ENCODE peak calls at places on chromosomes 16 and 17, in four cellular contexts. V is ELF-1, S is renal cortical epithelial cell, H is ELR. D is an unnamed sample.

GRCh38 chr17:47289302-47289701 is 34.5 kb upstream of the EFCAB13 start:
- DNase-seq in V (no peak), S (no peak), H (no peak), D (no peak)

GRCh38 chr17:30158896-30159625 is 42.4 kb downstream of the NSRP1 start:
- DNase-seq in S (no peak), V (no peak), H (no peak), D (no peak)

GRCh38 chr16:868846-869822 is 68.6 kb upstream of the GNG13 start:
- DNase-seq in H (no peak), V (no peak), S (no peak), D (no peak)

GRCh38 chr16:67158637-67159600 is 790 bp downstream of the TRADD start:
- DNase-seq in H (peak), V (no peak), S (no peak), D (peak)

GRCh38 chr17:19342611-19343255 is 19.8 kb downstream of the B9D1 start:
- DNase-seq in S (no peak), H (no peak), V (no peak), D (no peak)

GRCh38 chr17:33342025-33342424 is 48.9 kb upstream of the ASIC2 start:
- DNase-seq in S (no peak), H (no peak), V (no peak), D (no peak)

GRCh38 chr17:75844530-75845057 is 390 bp upstream of the UNC13D start:
- DNase-seq in H (no peak), S (peak), V (no peak), D (no peak)

GRCh38 chr17:72151565-72152391 is 31.0 kb downstream of the SOX9 start:
- DNase-seq in V (peak), S (peak), H (peak), D (peak)

GRCh38 chr17:11366451-11366850 is 125.4 kb downstream of the SHISA6 start:
- DNase-seq in H (no peak), S (no peak), V (no peak), D (no peak)

GRCh38 chr17:66002807-66003206 is 189.1 kb downstream of the CEP112 start:
- DNase-seq in H (no peak), S (no peak), V (no peak), D (no peak)

GRCh38 chr16:56481468-56482112 is 30.2 kb downstream of the OGFOD1 start:
- DNase-seq in V (no peak), S (peak), H (peak), D (no peak)

GRCh38 chr16:78675312-78675711 is 575.9 kb downstream of the WWOX start:
- DNase-seq in H (no peak), V (no peak), S (no peak), D (no peak)

GRCh38 chr16:78227855-78228254 is 128.4 kb downstream of the WWOX start:
- DNase-seq in H (no peak), V (peak), S (no peak), D (peak)

GRCh38 chr17:44543213-44543904 is 13.9 kb upstream of the FZD2 start:
- DNase-seq in V (peak), S (peak), H (peak), D (peak)

GRCh38 chr17:39676198-39676819 is 8.1 kb downstream of the PNMT start:
- DNase-seq in V (no peak), S (peak), H (no peak), D (no peak)

GRCh38 chr16:53061701-53062159 is 6.9 kb downstream of the CHD9 start:
- DNase-seq in H (no peak), S (no peak), V (no peak), D (no peak)

GRCh38 chr17:19513897-19514488 is 19.7 kb upstream of the SLC47A1 start:
- DNase-seq in H (peak), V (peak), S (peak), D (peak)

GRCh38 chr16:49620158-49620867 is 235.6 kb downstream of the ZNF423 start:
- DNase-seq in V (peak), S (peak), H (peak), D (no peak)

GRCh38 chr17:81888988-81889595 is 2.3 kb downstream of the ALYREF start:
- DNase-seq in H (no peak), V (no peak), S (no peak), D (no peak)

GRCh38 chr16:57930533-57930932 is 40.4 kb downstream of the CNGB1 start:
- DNase-seq in S (no peak), H (no peak), V (no peak), D (no peak)

GRCh38 chr16:56506941-56507340 is 12.9 kb downstream of the BBS2 start:
- DNase-seq in S (no peak), H (peak), V (no peak), D (no peak)

GRCh38 chr16:78894872-78895271 is 705.7 kb downstream of the MAF start:
- DNase-seq in S (no peak), H (no peak), V (no peak), D (no peak)

GRCh38 chr16:30068750-30069574 is 3.4 kb downstream of the ALDOA start:
- DNase-seq in V (no peak), S (no peak), H (peak), D (peak)

GRCh38 chr16:75727221-75727620 is 931 bp upstream of the CPHXL start:
- DNase-seq in H (no peak), V (no peak), S (no peak), D (no peak)

GRCh38 chr17:74750327-74751069 is 2.1 kb downstream of the NHERF1 start:
- DNase-seq in V (peak), H (no peak), S (peak), D (no peak)

GRCh38 chr17:1785925-1786324 is 24.1 kb downstream of the SERPINF1 start:
- DNase-seq in S (no peak), H (no peak), V (no peak), D (no peak)

GRCh38 chr16:14564881-14565687 is 65.0 kb downstream of the PARN start:
- DNase-seq in H (peak), V (no peak), S (peak), D (no peak)

GRCh38 chr17:56009795-56010715 is 143.2 kb upstream of the ANKFN1 start:
- DNase-seq in V (peak), H (no peak), S (no peak), D (peak)

GRCh38 chr16:55001931-55002330 is 71.3 kb downstream of the IRX5 start:
- DNase-seq in H (peak), S (no peak), V (no peak), D (no peak)

GRCh38 chr17:28173071-28173561 is 130.6 kb downstream of the NLK start:
- DNase-seq in H (no peak), V (peak), S (no peak), D (peak)

GRCh38 chr16:83513006-83513755 is 294.6 kb upstream of the HSBP1 start:
- DNase-seq in V (no peak), H (peak), S (peak), D (no peak)

GRCh38 chr17:8186787-8187516 is 3.0 kb downstream of the BORCS6 start:
- DNase-seq in H (peak), S (peak), V (peak), D (peak)

GRCh38 chr17:48596735-48597491 is 3.3 kb upstream of the HOXB5 start:
- DNase-seq in S (no peak), V (no peak), H (no peak), D (peak)

GRCh38 chr17:75561927-75562603 is 25.5 kb upstream of the MYO15B start:
- DNase-seq in H (peak), V (no peak), S (peak), D (no peak)

D was measured in GM23338.